ENCODE peak calls at places on chromosomes 2 and 18, in ten cellular contexts. Y is AG04449; T is Karpas-422; P is CD4-positive, alpha-beta memory T cell; L is GM12864; J is aorta; A is thoracic aorta; H is kidney epithelial cell; Q is epithelial cell of esophagus; O is fibroblast of the aortic adventitia. V is an unnamed sample.

GRCh38 chr2:40554665-40555294 is 102.9 kb upstream of the SLC8A1 start:
- DNase-seq in P (no peak), J (peak; percentile 74), T (peak; percentile 82), Q (peak; percentile 64), H (peak; percentile 2), A (peak; percentile 29), O (peak; percentile 58), L (peak; percentile 4), Y (no peak), V (peak; percentile 4)

GRCh38 chr18:48950536-48951447 is at the start of gene SMAD7:
- DNase-seq in O (peak; percentile 42), A (no peak), J (no peak), Q (no peak), H (no peak), T (peak; percentile 58), P (no peak), L (no peak), Y (no peak), V (no peak)

GRCh38 chr2:65722028-65722427 is 289.6 kb upstream of the SPRED2 start:
- DNase-seq in L (no peak), Q (peak; percentile 69), Y (no peak), O (no peak), P (no peak), H (no peak), J (peak; percentile 57), T (no peak), A (no peak), V (no peak)

GRCh38 chr2:37563375-37564011 is 107.9 kb downstream of the CDC42EP3 start:
- DNase-seq in T (peak; percentile 27), Y (no peak), P (no peak), Q (no peak), A (no peak), J (no peak), H (no peak), L (no peak), O (no peak), V (no peak)

GRCh38 chr2:55311444-55311870 is 42.4 kb upstream of the MTIF2 start:
- DNase-seq in T (peak; percentile 70), Y (peak; percentile 9), L (no peak), P (no peak), A (no peak), H (peak; percentile 12), Q (peak; percentile 58), J (no peak), O (peak; percentile 22), V (peak; percentile 31)

GRCh38 chr18:48913201-48913600 is 37.6 kb downstream of the SMAD7 start:
- DNase-seq in A (no peak), Y (no peak), L (no peak), Q (peak; percentile 41), P (peak; percentile 65), H (no peak), O (no peak), T (peak; percentile 63), J (no peak), V (no peak)

GRCh38 chr2:39521876-39522517 is 84.9 kb upstream of the MAP4K3 start:
- DNase-seq in J (no peak), A (no peak), P (no peak), L (no peak), H (no peak), Y (no peak), T (no peak), O (peak; percentile 88), Q (no peak), V (no peak)

GRCh38 chr2:133636287-133636686 is 68.0 kb upstream of the NCKAP5 start:
- DNase-seq in L (no peak), O (no peak), Y (no peak), H (no peak), J (no peak), Q (no peak), T (no peak), A (no peak), P (no peak), V (no peak)

GRCh38 chr18:76524900-76525698 is 30.1 kb upstream of the ZNF516 start:
- DNase-seq in T (no peak), J (no peak), Q (no peak), A (no peak), Y (no peak), O (peak; percentile 42), H (peak; percentile 65), L (no peak), P (no peak), V (peak; percentile 12)

GRCh38 chr18:71443726-71444480 is 1100.2 kb downstream of the CBLN2 start:
- DNase-seq in H (peak; percentile 43), Q (no peak), J (no peak), Y (no peak), T (no peak), O (peak; percentile 93), L (no peak), A (no peak), P (no peak), V (no peak)

GRCh38 chr18:30675905-30676620 is 366.5 kb downstream of the DSC3 start:
- DNase-seq in Q (no peak), J (no peak), Y (no peak), H (no peak), L (no peak), T (no peak), O (no peak), A (no peak), P (no peak), V (no peak)

GRCh38 chr2:219016721-219017120 is 23.5 kb upstream of the CRYBA2 start:
- DNase-seq in H (no peak), A (no peak), J (no peak), O (no peak), L (no peak), Q (no peak), P (no peak), Y (no peak), T (no peak), V (no peak)

GRCh38 chr2:64487256-64488049 is 33.5 kb downstream of the LGALSL start:
- DNase-seq in L (no peak), P (no peak), O (no peak), A (no peak), T (no peak), H (no peak), Y (no peak), Q (no peak), J (no peak), V (no peak)

GRCh38 chr2:117935436-117935835 is 78.4 kb downstream of the CCDC93 start:
- DNase-seq in A (no peak), Y (no peak), Q (no peak), L (no peak), H (no peak), T (no peak), P (no peak), J (no peak), O (no peak), V (no peak)

GRCh38 chr18:44507729-44508325 is 172.9 kb upstream of the SETBP1 start:
- DNase-seq in O (no peak), A (no peak), H (no peak), Y (no peak), J (peak; percentile 85), P (no peak), Q (no peak), L (no peak), T (no peak), V (no peak)

GRCh38 chr2:120252207-120253020 is at the start of gene RALB:
- DNase-seq in H (peak; percentile 92), T (peak; percentile 99), P (peak; percentile 97), A (peak; percentile 99), L (peak; percentile 90), Q (peak; percentile 99), J (peak; percentile 100), O (peak; percentile 97), Y (peak; percentile 87), V (peak; percentile 95)

GRCh38 chr2:54083440-54083839 is 32.0 kb upstream of the ACYP2 start:
- DNase-seq in Y (no peak), L (no peak), O (no peak), A (no peak), Q (peak; percentile 18), J (no peak), P (no peak), T (no peak), H (no peak), V (no peak)

GRCh38 chr2:231554748-231555545 is 24.7 kb upstream of the NMUR1 start:
- DNase-seq in L (no peak), T (no peak), Q (no peak), A (no peak), H (no peak), J (peak; percentile 72), Y (no peak), O (peak; percentile 81), P (no peak), V (peak; percentile 8)
- H3K4me3 ChIP-seq in L (peak overlapping the region; percentile 24), T (no peak overlapping the region), Q (no peak overlapping the region), A (peak overlapping the region; percentile 24), H (no peak overlapping the region), J (no peak overlapping the region), Y (no peak overlapping the region), O (peak overlapping the region; percentile 56), P (no peak overlapping the region), V (no peak overlapping the region)

GRCh38 chr2:144015036-144015435 is 504.9 kb downstream of the ZEB2 start:
- DNase-seq in P (no peak), A (no peak), L (no peak), J (no peak), H (no peak), Y (no peak), Q (no peak), O (no peak), T (no peak), V (peak; percentile 8)
- H3K4me3 ChIP-seq in P (no peak overlapping the region), A (no peak overlapping the region), L (no peak overlapping the region), J (no peak overlapping the region), H (no peak overlapping the region), Y (no peak overlapping the region), Q (no peak overlapping the region), O (no peak overlapping the region), T (no peak overlapping the region), V (no peak overlapping the region)

GRCh38 chr18:35242426-35242825 is 1.6 kb downstream of the ZNF397 start:
- DNase-seq in L (no peak), J (no peak), O (no peak), T (no peak), H (no peak), P (no peak), Y (no peak), A (no peak), Q (no peak), V (no peak)
- H3K4me3 ChIP-seq in L (no peak overlapping the region), J (no peak overlapping the region), O (no peak overlapping the region), T (peak overlapping the region; percentile 74), H (no peak overlapping the region), P (no peak overlapping the region), Y (no peak overlapping the region), A (peak overlapping the region; percentile 98), Q (no peak overlapping the region), V (no peak overlapping the region)

DNA sequence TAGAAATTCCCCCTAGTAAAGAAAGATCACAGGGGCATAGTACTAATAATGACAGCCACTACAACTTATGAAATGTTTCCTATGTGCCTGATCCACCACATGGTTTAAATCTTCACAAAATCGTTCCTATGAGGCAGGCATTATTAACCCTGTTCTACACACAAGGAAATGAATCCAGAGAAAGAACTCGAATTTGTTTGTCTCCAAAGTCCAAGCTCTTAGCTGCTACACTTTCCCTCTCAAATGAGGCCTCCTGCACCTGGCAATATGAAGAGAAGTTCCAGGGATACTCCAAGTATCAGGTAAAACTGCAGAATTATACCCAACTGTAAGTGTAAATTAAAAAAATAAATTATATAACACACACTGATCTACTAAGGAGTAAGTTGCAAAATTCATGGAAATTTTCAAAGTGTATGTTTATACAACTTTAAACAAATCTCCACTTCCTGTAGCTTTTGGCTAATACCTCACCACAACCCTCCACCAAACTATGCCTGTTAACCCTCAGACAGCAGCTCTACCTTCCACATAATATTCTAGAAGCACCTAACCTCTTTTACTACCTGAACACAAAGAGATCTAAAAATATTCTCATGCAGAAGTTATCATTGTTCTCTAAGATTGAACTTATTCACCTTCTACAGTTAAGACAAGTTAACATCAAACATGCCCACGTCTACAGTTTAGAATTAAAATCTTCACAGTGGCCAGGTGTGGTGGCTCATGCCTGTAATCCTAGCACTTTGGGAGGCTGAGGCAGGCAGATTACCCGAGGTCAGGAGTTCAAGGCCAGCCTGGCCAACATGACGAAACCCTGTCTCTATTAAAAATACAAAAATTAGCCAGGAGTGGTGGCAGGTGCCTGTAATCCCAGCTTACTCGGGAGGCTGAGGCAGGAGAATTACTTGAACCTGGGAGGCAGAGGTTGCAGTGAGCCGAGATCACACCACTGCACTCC is 2.9 kb downstream of the MGAT4A start:
- DNase-seq in A (no peak), Y (no peak), J (no peak), Q (no peak), L (no peak), P (peak; percentile 43), O (no peak), T (no peak), H (no peak), V (no peak)
- H3K4me3 ChIP-seq in A (peak overlapping the region; percentile 88), Y (no peak overlapping the region), J (no peak overlapping the region), Q (no peak overlapping the region), L (no peak overlapping the region), P (peak overlapping the region; percentile 53), O (no peak overlapping the region), T (no peak overlapping the region), H (no peak overlapping the region), V (no peak overlapping the region)